ENCODE peak calls at places on chromosomes 1 and 21, in six cellular contexts. C, B, D, Z, K and N are unnamed samples. For H3K4me1, the result is how much of the 10 kb centered on the place peaks cover.

GRCh38 chr1:159999204-159999603 is 32.6 kb downstream of the PIGM start:
- DNase-seq in C (no peak), B (no peak), D (peak), Z (no peak), K (no peak), N (no peak)

GRCh38 chr21:43949499-43950208 is 62.5 kb upstream of the TRAPPC10 start:
- DNase-seq in C (no peak), B (no peak), D (no peak), Z (no peak), K (no peak), N (no peak)

GRCh38 chr1:245074898-245075297 is 79.9 kb upstream of the KIF26B start:
- DNase-seq in C (no peak), B (no peak), D (no peak), Z (no peak), K (no peak), N (no peak)

GRCh38 chr21:33198346-33199135 is 31.2 kb upstream of the IFNAR2 start:
- DNase-seq in C (peak), B (no peak), D (peak), Z (no peak), K (peak), N (peak)

GRCh38 chr1:182698977-182699672 is 14.7 kb upstream of the RGS8 start:
- DNase-seq in C (peak), B (no peak), D (no peak), Z (peak), K (no peak), N (no peak)

GRCh38 chr1:100360790-100361232 is 8.5 kb downstream of the CDC14A start:
- DNase-seq in C (peak), B (no peak), D (peak), Z (no peak), K (no peak), N (no peak)

GRCh38 chr1:99850458-99850974 is 355 bp downstream of the AGL start:
- DNase-seq in C (no peak), B (no peak), D (no peak), Z (no peak), K (no peak), N (no peak)

GRCh38 chr1:191865479-191865878 is 292.8 kb upstream of the RGS18 start:
- DNase-seq in C (no peak), B (no peak), D (no peak), Z (no peak), K (no peak), N (no peak)

GRCh38 chr1:182990413-182991144 is 32.6 kb upstream of the LAMC1 start:
- DNase-seq in C (peak), B (no peak), D (peak), Z (no peak), K (no peak), N (no peak)

GRCh38 chr1:233087001-233087881 is 136.8 kb downstream of the NTPCR start:
- DNase-seq in C (no peak), B (no peak), D (no peak), Z (no peak), K (no peak), N (no peak)

GRCh38 chr1:171506525-171507304 is 21.4 kb downstream of the PRRC2C start:
- DNase-seq in C (no peak), B (no peak), D (peak), Z (no peak), K (no peak), N (no peak)

GRCh38 chr1:209670441-209671082 is 4.7 kb upstream of the G0S2 start:
- DNase-seq in C (no peak), B (no peak), D (no peak), Z (no peak), K (no peak), N (no peak)

GRCh38 chr1:42419449-42419848 is 36.4 kb downstream of the ZMYND12 start:
- DNase-seq in C (no peak), B (no peak), D (peak), Z (no peak), K (no peak), N (no peak)

GRCh38 chr1:87435484-87435883 is 106.8 kb downstream of the LMO4 start:
- DNase-seq in C (no peak), B (peak), D (peak), Z (no peak), K (no peak), N (no peak)

GRCh38 chr1:24991242-24992037 is 61.4 kb upstream of the RUNX3 start:
- DNase-seq in C (no peak), B (peak), D (no peak), Z (no peak), K (no peak), N (no peak)
- H3K4me1 ChIP-seq in C (under half), B (half or more), D (under half), Z (under half), K (under half), N (under half)

GRCh38 chr1:39110882-39111281 is 84.7 kb downstream of the NDUFS5 start:
- DNase-seq in C (no peak), B (no peak), D (peak), Z (no peak), K (no peak), N (no peak)
- H3K4me1 ChIP-seq in C (under half), B (under half), D (under half), Z (half or more), K (under half), N (under half)

GRCh38 chr1:61051455-61052392 is 30.6 kb upstream of the NFIA start:
- DNase-seq in C (peak), B (no peak), D (no peak), Z (peak), K (no peak), N (no peak)

GRCh38 chr1:61054636-61055035 is 27.7 kb upstream of the NFIA start:
- DNase-seq in C (no peak), B (no peak), D (no peak), Z (no peak), K (no peak), N (no peak)

GRCh38 chr1:61052393-61053280 is 29.7 kb upstream of the NFIA start:
- DNase-seq in C (peak), B (no peak), D (no peak), Z (no peak), K (no peak), N (peak)

GRCh38 chr1:61053712-61054608 is 28.4 kb upstream of the NFIA start:
- DNase-seq in C (peak), B (no peak), D (no peak), Z (peak), K (no peak), N (no peak)

GRCh38 chr1:61053281-61053711 is 29.1 kb upstream of the NFIA start:
- DNase-seq in C (no peak), B (no peak), D (no peak), Z (no peak), K (no peak), N (no peak)
- H3K4me1 ChIP-seq in C (under half), B (under half), D (under half), Z (under half), K (under half), N (under half)

GRCh38 chr1:39106949-39107740 is 81.0 kb downstream of the NDUFS5 start:
- DNase-seq in C (no peak), B (no peak), D (no peak), Z (no peak), K (no peak), N (no peak)
- H3K4me1 ChIP-seq in C (under half), B (under half), D (half or more), Z (half or more), K (under half), N (under half)